ENCODE peak calls at places on chromosomes 3 and 15, in six cellular contexts. V, N, J, G, P and R are unnamed samples.

GRCh38 chr3:6273878-6274277 is 587.0 kb upstream of the GRM7 start:
- ATAC-seq in G (no peak), V (no peak), N (no peak), J (no peak), P (no peak), R (no peak)

GRCh38 chr3:141795311-141795710 is 32.1 kb downstream of the GRK7 start:
- ATAC-seq in V (no peak), N (no peak), G (no peak), J (no peak), P (no peak), R (no peak)

GRCh38 chr3:102235679-102236078 is 199.1 kb upstream of the ZPLD1 start:
- ATAC-seq in V (no peak), N (peak; percentile 72), G (no peak), P (peak; percentile 50), J (no peak), R (no peak)

GRCh38 chr15:94322141-94322540 is 90.8 kb downstream of the MCTP2 start:
- ATAC-seq in G (no peak), P (no peak), V (no peak), N (no peak), J (no peak), R (peak; percentile 76)

GRCh38 chr3:32455609-32456428 is 46.8 kb downstream of the CMTM6 start:
- ATAC-seq in N (no peak), G (no peak), J (no peak), P (no peak), V (no peak), R (no peak)

GRCh38 chr3:124567168-124567567 is 163.1 kb upstream of the UMPS start:
- ATAC-seq in P (no peak), N (no peak), G (no peak), J (no peak), V (no peak), R (no peak)

GRCh38 chr15:42772901-42773300 is 36.0 kb upstream of the CDAN1 start:
- ATAC-seq in J (no peak), G (no peak), P (no peak), N (no peak), V (no peak), R (no peak)

GRCh38 chr3:188904670-188905069 is 267.1 kb upstream of the TPRG1 start:
- ATAC-seq in V (no peak), G (no peak), J (no peak), P (no peak), N (no peak), R (peak; percentile 18)

GRCh38 chr3:17686613-17687012 is 55.8 kb downstream of the TBC1D5 start:
- ATAC-seq in P (no peak), N (peak; percentile 63), V (no peak), J (no peak), G (no peak), R (no peak)